ENCODE peak calls at places on chromosomes 11 and 22, in six cellular contexts. F is effector memory CD4-positive, alpha-beta T cell; R is aorta; J is A549; A is ovary; E is heart left ventricle. V is an unnamed sample.

GRCh38 chr11:28009383-28009782 is 98.6 kb downstream of the KIF18A start:
- DNase-seq in F (no peak), R (no peak), J (peak; percentile 29), A (no peak), E (no peak), V (no peak)

GRCh38 chr11:64451856-64452255 is 92.9 kb downstream of the RPS6KA4 start:
- DNase-seq in F (no peak), R (peak; percentile 24), J (no peak), A (no peak), E (no peak), V (no peak)

GRCh38 chr22:36301851-36302250 is 48.9 kb downstream of the APOL1 start:
- DNase-seq in F (no peak), R (no peak), J (no peak), A (no peak), E (no peak), V (no peak)

GRCh38 chr11:35180311-35181233 is 41.6 kb downstream of the CD44 start:
- DNase-seq in F (no peak), R (no peak), J (no peak), A (no peak), E (no peak), V (no peak)

GRCh38 chr11:93895106-93895862 is 44.9 kb upstream of the VSTM5 start:
- DNase-seq in F (no peak), R (no peak), J (peak; percentile 53), A (no peak), E (peak; percentile 16), V (peak; percentile 44)

GRCh38 chr22:31891366-31892079 is 52.8 kb upstream of the YWHAH start:
- DNase-seq in F (no peak), R (no peak), J (no peak), A (no peak), E (no peak), V (no peak)

GRCh38 chr11:58788355-58789023 is 56.0 kb downstream of the GLYATL2 start:
- DNase-seq in F (no peak), R (no peak), J (peak; percentile 42), A (no peak), E (peak; percentile 21), V (peak; percentile 68)

GRCh38 chr11:13207665-13208594 is 69.7 kb upstream of the BMAL1 start:
- DNase-seq in F (no peak), R (no peak), J (peak; percentile 23), A (peak; percentile 33), E (peak; percentile 21), V (no peak)

GRCh38 chr11:6568191-6568918 is 35.1 kb downstream of the RRP8 start:
- DNase-seq in F (no peak), R (peak; percentile 44), J (peak; percentile 24), A (peak; percentile 50), E (peak; percentile 63), V (peak; percentile 36)

GRCh38 chr11:47236482-47236881 is 12.1 kb downstream of the ACP2 start:
- DNase-seq in F (no peak), R (no peak), J (no peak), A (no peak), E (no peak), V (no peak)

GRCh38 chr11:10351768-10352641 is 47.1 kb downstream of the ADM start:
- DNase-seq in F (no peak), R (peak; percentile 75), J (peak; percentile 59), A (peak; percentile 53), E (peak; percentile 79), V (no peak)

GRCh38 chr22:45212992-45213751 is 27.5 kb downstream of the KIAA0930 start:
- DNase-seq in F (no peak), R (peak; percentile 87), J (no peak), A (no peak), E (peak; percentile 46), V (peak; percentile 55)

GRCh38 chr11:64373598-64373974 is 14.6 kb downstream of the RPS6KA4 start:
- DNase-seq in F (no peak), R (no peak), J (no peak), A (no peak), E (no peak), V (no peak)

GRCh38 chr11:76339217-76339616 is 41.7 kb downstream of the THAP12 start:
- DNase-seq in F (no peak), R (no peak), J (no peak), A (no peak), E (peak; percentile 73), V (peak; percentile 75)

GRCh38 chr11:111105566-111105965 is 140.0 kb upstream of the POU2AF2 start:
- DNase-seq in F (no peak), R (no peak), J (no peak), A (no peak), E (no peak), V (no peak)

GRCh38 chr11:9990221-9990973 is 303.6 kb downstream of the SBF2 start:
- DNase-seq in F (no peak), R (no peak), J (peak; percentile 74), A (no peak), E (no peak), V (no peak)

GRCh38 chr22:24418786-24419479 is 8.5 kb upstream of the ADORA2A start:
- DNase-seq in F (no peak), R (no peak), J (no peak), A (no peak), E (no peak), V (no peak)

GRCh38 chr11:66929753-66930152 is 28.4 kb downstream of the PC start:
- DNase-seq in F (no peak), R (no peak), J (no peak), A (no peak), E (no peak), V (no peak)

GRCh38 chr11:72582206-72583176 is 91.7 kb downstream of the PDE2A start:
- DNase-seq in F (no peak), R (peak; percentile 48), J (no peak), A (no peak), E (no peak), V (no peak)

GRCh38 chr11:65452806-65453490 is 30.4 kb downstream of the NEAT1 start:
- DNase-seq in F (no peak), R (no peak), J (peak; percentile 65), A (no peak), E (no peak), V (no peak)

GRCh38 chr11:75946531-75947530 is 131.8 kb downstream of the UVRAG start:
- DNase-seq in F (no peak), R (no peak), J (no peak), A (no peak), E (peak; percentile 49), V (peak; percentile 71)

GRCh38 chr11:37320921-37321320 is 722.9 kb upstream of the RAG2 start:
- DNase-seq in F (no peak), R (no peak), J (no peak), A (no peak), E (no peak), V (no peak)

GRCh38 chr11:34343153-34343552 is 14.7 kb downstream of the ABTB2 start:
- DNase-seq in F (no peak), R (no peak), J (peak; percentile 46), A (no peak), E (no peak), V (no peak)

GRCh38 chr11:12149672-12150225 is 39.4 kb downstream of the MICAL2 start:
- DNase-seq in F (no peak), R (no peak), J (no peak), A (no peak), E (no peak), V (peak; percentile 34)

GRCh38 chr11:86745571-86745970 is 54.8 kb upstream of the PRSS23 start:
- DNase-seq in F (no peak), R (no peak), J (no peak), A (no peak), E (no peak), V (no peak)
- H3K27ac ChIP-seq in F (no peak overlapping the region), R (no peak overlapping the region), J (peak overlapping the region; percentile 93), A (no peak overlapping the region), E (no peak overlapping the region), V (no peak overlapping the region)

DNA sequence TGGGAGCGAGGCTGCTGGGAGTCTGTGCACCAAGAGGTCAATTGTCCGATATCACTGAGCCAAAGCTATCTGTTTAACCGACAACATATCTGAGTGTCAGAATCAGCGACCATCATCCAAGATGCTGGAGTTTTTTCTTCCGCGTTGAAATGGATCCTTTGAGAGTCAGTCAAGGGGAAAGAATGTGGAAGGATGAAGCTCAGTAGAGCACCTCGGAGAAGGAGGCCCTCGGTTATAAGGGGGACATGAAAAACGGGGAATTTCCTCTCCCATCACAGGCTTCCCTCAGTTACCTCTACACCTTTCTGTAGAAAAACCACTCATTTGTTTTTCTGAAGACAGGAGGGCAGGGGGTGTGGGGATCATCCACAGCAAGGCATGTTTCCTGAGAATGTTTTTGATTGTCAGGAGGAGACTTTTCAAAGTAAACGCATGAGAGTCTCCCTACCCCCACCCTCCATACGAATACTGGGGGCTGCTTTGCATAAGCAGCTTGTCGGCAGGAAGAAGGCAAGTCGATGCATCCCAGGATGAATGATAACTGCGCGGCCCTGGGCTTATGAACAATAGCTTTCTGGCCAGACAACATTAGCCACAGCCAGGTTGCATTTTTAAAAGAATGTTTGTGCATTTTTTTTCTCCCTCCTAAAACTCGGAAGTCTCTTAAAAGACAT is 37.7 kb upstream of the CCND1 start:
- DNase-seq in F (no peak), R (no peak), J (no peak), A (no peak), E (no peak), V (no peak)
- H3K27ac ChIP-seq in F (no peak overlapping the region), R (no peak overlapping the region), J (no peak overlapping the region), A (no peak overlapping the region), E (no peak overlapping the region), V (no peak overlapping the region)

GRCh38 chr11:108966978-108967377 is 302.1 kb downstream of the DDX10 start:
- DNase-seq in F (no peak), R (no peak), J (no peak), A (no peak), E (no peak), V (no peak)
- H3K27ac ChIP-seq in F (no peak overlapping the region), R (no peak overlapping the region), J (no peak overlapping the region), A (no peak overlapping the region), E (peak overlapping the region; percentile 85), V (no peak overlapping the region)

DNA sequence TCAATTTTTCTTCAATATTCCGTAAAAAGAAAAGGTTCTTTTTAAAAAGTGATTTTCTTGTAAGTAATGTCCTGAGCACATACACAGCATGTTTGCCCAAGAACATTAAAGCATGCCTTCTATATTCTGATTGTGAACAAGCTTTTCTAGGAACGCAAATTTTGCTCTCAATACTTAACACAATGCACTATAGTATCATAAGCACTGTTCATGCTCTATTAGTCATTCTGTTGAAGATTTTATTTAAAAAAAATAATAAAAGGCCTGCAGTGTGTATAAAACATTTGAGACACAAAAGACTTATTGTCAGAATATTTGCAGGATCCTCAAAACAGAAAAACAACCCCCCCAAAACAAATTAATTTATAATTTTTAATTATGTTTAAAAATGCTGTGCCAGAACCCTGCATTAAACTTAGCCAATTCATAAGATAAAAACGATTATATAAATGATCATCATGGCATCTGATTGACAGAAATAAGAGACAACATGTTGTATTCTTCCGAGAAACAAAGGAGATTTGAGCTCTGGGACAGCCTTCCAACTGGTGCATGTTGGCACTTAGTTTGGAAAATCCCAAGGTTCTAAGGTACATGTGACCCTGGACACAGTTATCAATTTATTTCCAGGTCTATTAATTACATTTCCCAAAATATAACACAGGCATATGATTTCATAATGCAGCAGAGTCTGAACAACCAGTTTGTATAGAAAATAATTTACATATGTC is 13.1 kb downstream of the MTMR2 start:
- DNase-seq in F (no peak), R (no peak), J (no peak), A (no peak), E (no peak), V (no peak)
- H3K27ac ChIP-seq in F (no peak overlapping the region), R (no peak overlapping the region), J (no peak overlapping the region), A (no peak overlapping the region), E (peak overlapping the region; percentile 47), V (no peak overlapping the region)

GRCh38 chr22:21981874-21982273 is 713 bp downstream of the TOP3B start:
- DNase-seq in F (no peak), R (no peak), J (no peak), A (no peak), E (no peak), V (no peak)
- H3K27ac ChIP-seq in F (peak overlapping the region; percentile 79), R (no peak overlapping the region), J (peak overlapping the region; percentile 99), A (peak overlapping the region; percentile 27), E (no peak overlapping the region), V (peak overlapping the region; percentile 71)